ENCODE peak calls at places on chromosome 7, in five cellular contexts. T is fibroblast of lung, M is HCT116, Y is upper lobe of left lung, A is BE2C. P is an unnamed sample.

GRCh38 chr7:27442446-27442845 is 199.8 kb downstream of the EVX1 start:
- DNase-seq in T (peak; percentile 41), M (peak; percentile 15), Y (no peak), A (no peak), P (no peak)

GRCh38 chr7:24764972-24765744 is 7.9 kb upstream of the GSDME start:
- DNase-seq in T (no peak), M (no peak), Y (no peak), A (peak; percentile 59), P (no peak)

GRCh38 chr7:101125989-101126650 is 784 bp upstream of the SERPINE1 start:
- DNase-seq in T (peak; percentile 85), M (no peak), Y (peak; percentile 78), A (peak; percentile 55), P (no peak)

GRCh38 chr7:1948377-1948796 is 278.3 kb downstream of the ELFN1 start:
- DNase-seq in T (no peak), M (no peak), Y (peak; percentile 66), A (peak; percentile 5), P (no peak)

GRCh38 chr7:50664461-50664922 is 99.3 kb upstream of the DDC start:
- DNase-seq in T (peak; percentile 88), M (peak; percentile 51), Y (peak; percentile 61), A (no peak), P (no peak)

GRCh38 chr7:99990417-99990816 is 14.6 kb upstream of the AZGP1 start:
- DNase-seq in T (no peak), M (no peak), Y (no peak), A (no peak), P (no peak)

GRCh38 chr7:12715372-12716133 is 28.1 kb downstream of the ARL4A start:
- DNase-seq in T (peak; percentile 97), M (peak; percentile 77), Y (no peak), A (no peak), P (peak; percentile 41)

GRCh38 chr7:76356823-76357222 is 2.0 kb downstream of the YWHAG start:
- DNase-seq in T (peak; percentile 57), M (no peak), Y (no peak), A (peak; percentile 40), P (no peak)

GRCh38 chr7:464712-465461 is 54.8 kb downstream of the PDGFA start:
- DNase-seq in T (peak; percentile 39), M (no peak), Y (peak; percentile 79), A (no peak), P (no peak)

GRCh38 chr7:104296900-104297299 is 31.5 kb upstream of the LHFPL3 start:
- DNase-seq in T (no peak), M (no peak), Y (no peak), A (no peak), P (no peak)

GRCh38 chr7:50780436-50780835 is 2.3 kb downstream of the GRB10 start:
- DNase-seq in T (no peak), M (no peak), Y (no peak), A (no peak), P (no peak)

GRCh38 chr7:24574365-24574764 is 1.1 kb downstream of the PALS2 start:
- DNase-seq in T (peak; percentile 33), M (no peak), Y (no peak), A (no peak), P (no peak)

GRCh38 chr7:69934475-69934903 is 336.2 kb downstream of the AUTS2 start:
- DNase-seq in T (no peak), M (no peak), Y (no peak), A (peak; percentile 83), P (no peak)

GRCh38 chr7:18874875-18875274 is 242.6 kb downstream of the TWIST1 start:
- DNase-seq in T (no peak), M (no peak), Y (no peak), A (no peak), P (no peak)

GRCh38 chr7:42886129-42886528 is 25.7 kb downstream of the C7orf25 start:
- DNase-seq in T (peak; percentile 6), M (no peak), Y (no peak), A (no peak), P (no peak)

GRCh38 chr7:137636376-137636775 is 210.4 kb downstream of the DGKI start:
- DNase-seq in T (no peak), M (no peak), Y (no peak), A (no peak), P (no peak)

GRCh38 chr7:71615017-71615416 is 483.1 kb downstream of the GALNT17 start:
- DNase-seq in T (no peak), M (no peak), Y (no peak), A (no peak), P (no peak)

GRCh38 chr7:90629306-90629918 is 33.3 kb downstream of the CDK14 start:
- DNase-seq in T (peak; percentile 43), M (peak; percentile 31), Y (no peak), A (peak; percentile 10), P (peak; percentile 53)

GRCh38 chr7:129438281-129438838 is 4.1 kb downstream of the STRIP2 start:
- DNase-seq in T (no peak), M (no peak), Y (no peak), A (no peak), P (no peak)

GRCh38 chr7:4268040-4268965 is 413.8 kb upstream of the FOXK1 start:
- DNase-seq in T (no peak), M (no peak), Y (peak; percentile 46), A (no peak), P (no peak)

GRCh38 chr7:28358423-28358868 is 53.9 kb upstream of the CREB5 start:
- DNase-seq in T (peak; percentile 99), M (peak; percentile 59), Y (no peak), A (no peak), P (no peak)

GRCh38 chr7:105890290-105890997 is 14.0 kb upstream of the ATXN7L1 start:
- DNase-seq in T (peak; percentile 72), M (no peak), Y (no peak), A (no peak), P (no peak)

GRCh38 chr7:21767300-21767900 is 178.3 kb downstream of the CDCA7L start:
- DNase-seq in T (peak; percentile 44), M (peak; percentile 91), Y (no peak), A (peak; percentile 35), P (peak; percentile 49)
- TF ChIP-seq CTCF in T (no peak), M (peak; percentile 92), Y (peak; percentile 71), A (peak; percentile 66), P (peak; percentile 63)

GRCh38 chr7:127392566-127393369 is at the start of gene ZNF800:
- DNase-seq in T (peak; percentile 81), M (peak; percentile 69), Y (peak; percentile 96), A (peak; percentile 94), P (peak; percentile 75)

GRCh38 chr7:127393370-127394058 is 1.0 kb upstream of the ZNF800 start:
- DNase-seq in T (peak; percentile 24), M (no peak), Y (peak; percentile 5), A (peak; percentile 24), P (no peak)

GRCh38 chr7:127391591-127392181 is 822 bp downstream of the ZNF800 start:
- DNase-seq in T (peak; percentile 40), M (no peak), Y (no peak), A (peak; percentile 28), P (peak; percentile 28)

GRCh38 chr7:127392182-127392565 is 334 bp downstream of the ZNF800 start:
- DNase-seq in T (peak; percentile 65), M (no peak), Y (peak; percentile 95), A (peak; percentile 67), P (peak; percentile 65)

GRCh38 chr7:127396184-127396583 is 3.7 kb upstream of the ZNF800 start:
- DNase-seq in T (no peak), M (no peak), Y (no peak), A (no peak), P (no peak)
- TF ChIP-seq CTCF in T (no peak), M (no peak), Y (peak; percentile 14), A (no peak), P (no peak)

GRCh38 chr7:25968205-25968993 is 183.6 kb upstream of the NFE2L3 start:
- DNase-seq in T (no peak), M (no peak), Y (peak; percentile 79), A (no peak), P (no peak)
- TF ChIP-seq CTCF in T (no peak), M (no peak), Y (no peak), A (no peak), P (no peak)

GRCh38 chr7:148941598-148942280 is 57.6 kb upstream of the EZH2 start:
- DNase-seq in T (peak; percentile 55), M (peak; percentile 75), Y (no peak), A (peak; percentile 91), P (peak; percentile 75)
- TF ChIP-seq CTCF in T (peak; percentile 52), M (peak; percentile 46), Y (peak; percentile 51), A (peak; percentile 64), P (peak; percentile 30)

GRCh38 chr7:146982482-146982881 is 865.9 kb downstream of the CNTNAP2 start:
- DNase-seq in T (no peak), M (no peak), Y (no peak), A (no peak), P (no peak)
- TF ChIP-seq CTCF in T (no peak), M (no peak), Y (no peak), A (no peak), P (no peak)

GRCh38 chr7:37341033-37341630 is 107.5 kb downstream of the ELMO1 start:
- DNase-seq in T (no peak), M (no peak), Y (no peak), A (no peak), P (no peak)

GRCh38 chr7:37346761-37347160 is 101.9 kb downstream of the ELMO1 start:
- DNase-seq in T (no peak), M (no peak), Y (no peak), A (no peak), P (no peak)

GRCh38 chr7:37344886-37345579 is 103.6 kb downstream of the ELMO1 start:
- DNase-seq in T (no peak), M (no peak), Y (no peak), A (no peak), P (no peak)

GRCh38 chr7:37342170-37342569 is 106.5 kb downstream of the ELMO1 start:
- DNase-seq in T (no peak), M (no peak), Y (no peak), A (no peak), P (no peak)

DNA sequence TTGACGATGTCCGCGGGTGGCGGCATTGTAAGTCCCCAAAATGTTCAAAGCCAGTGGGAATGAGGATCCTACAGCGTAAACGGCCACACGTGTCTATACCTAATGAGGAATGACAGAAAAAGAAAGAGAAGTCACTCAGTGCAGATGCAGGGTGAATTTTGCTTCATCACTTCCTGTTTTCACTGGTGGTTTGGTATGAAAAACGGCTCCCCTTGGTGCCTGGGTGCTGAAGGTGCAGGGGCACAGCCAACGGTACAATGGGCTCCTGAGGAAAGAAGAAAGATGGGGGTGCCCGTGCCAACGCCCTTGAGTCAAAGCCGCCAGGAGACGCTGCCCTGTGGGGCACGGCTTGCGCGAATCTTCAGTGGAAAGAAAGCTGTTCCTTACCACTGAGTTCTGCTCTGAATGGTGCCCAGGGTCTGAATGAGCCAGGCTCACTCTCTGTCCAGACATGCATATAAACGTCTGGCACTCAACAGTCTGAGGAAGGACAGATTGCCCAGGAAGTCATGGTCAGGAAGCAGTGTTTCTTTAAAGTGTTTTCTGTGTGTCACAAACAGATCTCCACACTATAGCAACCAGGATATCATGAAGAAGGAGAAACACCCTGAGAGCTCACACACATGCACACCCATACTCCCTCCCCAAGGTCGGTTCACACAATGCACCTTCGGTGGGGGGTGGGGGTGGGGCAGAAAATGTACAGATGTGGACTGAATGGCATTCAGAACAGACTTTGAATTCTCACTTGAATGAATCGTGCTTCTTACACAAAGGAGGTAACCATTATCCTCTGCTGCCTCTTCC is 105.8 kb downstream of the ELMO1 start:
- DNase-seq in T (no peak), M (no peak), Y (peak; percentile 46), A (no peak), P (peak; percentile 10)
- TF ChIP-seq CTCF in T (no peak), M (no peak), Y (peak; percentile 32), A (no peak), P (no peak)